ENCODE peak calls at places on chromosomes 1 and 21, in six cellular contexts. N, O, Y, Z, G and W are unnamed samples.

GRCh38 chr1:19458815-19459417 is 26.4 kb downstream of the CAPZB start:
- DNase-seq in N (no peak), O (no peak), Y (no peak), Z (no peak), G (no peak), W (no peak)

GRCh38 chr21:45581322-45581712 is 39.1 kb upstream of the SLC19A1 start:
- DNase-seq in N (no peak), O (no peak), Y (no peak), Z (no peak), G (no peak), W (no peak)

GRCh38 chr1:93623875-93624274 is 57.8 kb downstream of the BCAR3 start:
- DNase-seq in N (no peak), O (peak), Y (no peak), Z (no peak), G (no peak), W (no peak)

GRCh38 chr1:194297999-194298598 is 1111.7 kb upstream of the B3GALT2 start:
- DNase-seq in N (no peak), O (peak), Y (no peak), Z (no peak), G (no peak), W (no peak)

GRCh38 chr21:44421901-44422840 is 33.1 kb upstream of the LRRC3 start:
- DNase-seq in N (peak), O (no peak), Y (peak), Z (no peak), G (no peak), W (no peak)

GRCh38 chr1:192669174-192669573 is 33.2 kb downstream of the RGS13 start:
- DNase-seq in N (no peak), O (no peak), Y (no peak), Z (no peak), G (no peak), W (no peak)

GRCh38 chr1:85091647-85092295 is 43.5 kb upstream of the MCOLN3 start:
- DNase-seq in N (no peak), O (no peak), Y (no peak), Z (no peak), G (no peak), W (no peak)

GRCh38 chr1:226810681-226811080 is 59.7 kb upstream of the PSEN2 start:
- DNase-seq in N (no peak), O (no peak), Y (no peak), Z (no peak), G (no peak), W (no peak)

GRCh38 chr1:109467301-109467777 is 993 bp downstream of the SYPL2 start:
- DNase-seq in N (no peak), O (no peak), Y (no peak), Z (no peak), G (no peak), W (no peak)

GRCh38 chr1:154467768-154468102 is 34.3 kb upstream of the TDRD10 start:
- DNase-seq in N (no peak), O (no peak), Y (no peak), Z (no peak), G (no peak), W (no peak)

GRCh38 chr1:54965624-54966340 is 14.6 kb upstream of the TMEM61 start:
- DNase-seq in N (no peak), O (peak), Y (no peak), Z (no peak), G (no peak), W (peak)

GRCh38 chr21:37547615-37547975 is 181.0 kb downstream of the DYRK1A start:
- DNase-seq in N (no peak), O (no peak), Y (no peak), Z (no peak), G (no peak), W (no peak)

GRCh38 chr1:119816407-119816806 is 5.1 kb upstream of the REG4 start:
- DNase-seq in N (no peak), O (peak), Y (no peak), Z (peak), G (peak), W (no peak)

GRCh38 chr1:225868631-225869330 is 13.4 kb downstream of the TMEM63A start:
- DNase-seq in N (no peak), O (no peak), Y (no peak), Z (no peak), G (no peak), W (no peak)

GRCh38 chr1:25711555-25712298 is 88.3 kb upstream of the SELENON start:
- DNase-seq in N (no peak), O (peak), Y (peak), Z (no peak), G (no peak), W (no peak)

GRCh38 chr1:174626031-174627020 is 178.6 kb downstream of the GPR52 start:
- DNase-seq in N (no peak), O (peak), Y (no peak), Z (no peak), G (no peak), W (no peak)

GRCh38 chr1:89356658-89357400 is 7.0 kb upstream of the GBP6 start:
- DNase-seq in N (no peak), O (peak), Y (no peak), Z (peak), G (no peak), W (no peak)

GRCh38 chr1:197928849-197929336 is 11.7 kb downstream of the LHX9 start:
- DNase-seq in N (no peak), O (no peak), Y (no peak), Z (no peak), G (no peak), W (no peak)

GRCh38 chr1:246492611-246493245 is 14.4 kb downstream of the SMYD3 start:
- DNase-seq in N (peak), O (peak), Y (no peak), Z (peak), G (peak), W (no peak)

GRCh38 chr1:74388855-74389254 is 123.6 kb downstream of the LRRC53 start:
- DNase-seq in N (no peak), O (no peak), Y (no peak), Z (no peak), G (no peak), W (no peak)

GRCh38 chr1:62978056-62978455 is 194.1 kb downstream of the ATG4C start:
- DNase-seq in N (no peak), O (no peak), Y (no peak), Z (no peak), G (no peak), W (no peak)

GRCh38 chr1:31792116-31792515 is 23.7 kb downstream of the SPOCD1 start:
- DNase-seq in N (peak), O (no peak), Y (peak), Z (no peak), G (no peak), W (no peak)

GRCh38 chr1:23013657-23014056 is 2.0 kb downstream of the TEX46 start:
- DNase-seq in N (no peak), O (no peak), Y (no peak), Z (no peak), G (peak), W (no peak)

GRCh38 chr21:37742532-37742931 is 173.7 kb downstream of the KCNJ6 start:
- DNase-seq in N (no peak), O (peak), Y (no peak), Z (no peak), G (no peak), W (no peak)

GRCh38 chr1:220804202-220804586 is 17.5 kb downstream of the MTARC1 start:
- DNase-seq in N (no peak), O (peak), Y (no peak), Z (no peak), G (no peak), W (no peak)

GRCh38 chr1:201125805-201126204 is 1.2 kb downstream of the ASCL5 start:
- DNase-seq in N (no peak), O (no peak), Y (no peak), Z (no peak), G (no peak), W (no peak)

GRCh38 chr1:152188673-152189591 is 29.9 kb upstream of the RPTN start:
- DNase-seq in N (peak), O (peak), Y (peak), Z (no peak), G (peak), W (peak)

GRCh38 chr1:183416850-183417690 is 1.1 kb downstream of the NMNAT2 start:
- DNase-seq in N (peak), O (peak), Y (no peak), Z (peak), G (peak), W (no peak)

GRCh38 chr1:41905103-41905675 is 13.5 kb downstream of the HIVEP3 start:
- DNase-seq in N (no peak), O (no peak), Y (no peak), Z (no peak), G (no peak), W (no peak)

GRCh38 chr21:32597205-32597604 is 11.9 kb upstream of the TCP10L start:
- DNase-seq in N (no peak), O (peak), Y (no peak), Z (no peak), G (peak), W (no peak)

GRCh38 chr1:229087339-229087738 is 183.6 kb upstream of the RAB4A start:
- DNase-seq in N (no peak), O (no peak), Y (no peak), Z (no peak), G (no peak), W (no peak)

GRCh38 chr1:33547574-33547973 is 75.1 kb downstream of the ZSCAN20 start:
- DNase-seq in N (no peak), O (no peak), Y (no peak), Z (no peak), G (no peak), W (no peak)

GRCh38 chr1:169259816-169260215 is 107.8 kb downstream of the NME7 start:
- DNase-seq in N (no peak), O (no peak), Y (no peak), Z (no peak), G (no peak), W (no peak)
- H3K4me3 ChIP-seq in N (no peak), O (no peak), Y (no peak), Z (no peak), G (no peak), W (no peak)

GRCh38 chr1:78143152-78143551 is 97.4 kb downstream of the GIPC2 start:
- DNase-seq in N (no peak), O (no peak), Y (no peak), Z (no peak), G (no peak), W (peak)

GRCh38 chr1:78143673-78144072 is 97.9 kb downstream of the GIPC2 start:
- DNase-seq in N (no peak), O (no peak), Y (no peak), Z (no peak), G (no peak), W (no peak)

GRCh38 chr1:78141522-78142231 is 95.9 kb downstream of the GIPC2 start:
- DNase-seq in N (no peak), O (no peak), Y (no peak), Z (peak), G (no peak), W (no peak)

GRCh38 chr1:78145105-78145580 is 99.4 kb downstream of the GIPC2 start:
- DNase-seq in N (peak), O (peak), Y (no peak), Z (peak), G (peak), W (peak)

DNA sequence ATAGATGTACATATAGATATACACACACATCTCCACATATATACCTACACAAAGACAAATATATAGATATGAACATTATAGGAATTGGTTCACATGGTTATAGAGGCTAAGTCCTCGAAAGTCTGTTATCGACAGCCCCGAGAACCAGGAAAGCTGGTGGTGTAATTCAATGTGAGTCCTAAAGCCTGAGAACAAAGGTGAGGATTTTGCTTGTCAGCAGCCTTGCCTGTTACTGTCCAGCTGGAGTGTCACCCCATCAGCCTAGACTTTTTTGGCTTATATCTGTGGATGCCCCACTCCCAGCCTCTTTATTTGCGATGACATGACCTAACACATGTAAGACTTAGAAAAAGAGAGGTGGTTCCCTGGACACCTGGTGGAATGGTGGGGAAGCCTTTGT is 97.0 kb downstream of the GIPC2 start:
- DNase-seq in N (no peak), O (no peak), Y (no peak), Z (no peak), G (no peak), W (no peak)
- H3K4me3 ChIP-seq in N (no peak), O (no peak), Y (peak), Z (no peak), G (no peak), W (peak)

GRCh38 chr1:157235307-157235706 is 97.1 kb upstream of the ETV3 start:
- DNase-seq in N (no peak), O (no peak), Y (no peak), Z (no peak), G (no peak), W (no peak)

GRCh38 chr1:157230500-157230899 is 92.3 kb upstream of the ETV3 start:
- DNase-seq in N (no peak), O (no peak), Y (no peak), Z (no peak), G (no peak), W (no peak)

GRCh38 chr1:157234705-157235273 is 96.6 kb upstream of the ETV3 start:
- DNase-seq in N (no peak), O (no peak), Y (no peak), Z (no peak), G (no peak), W (no peak)

GRCh38 chr1:157231844-157232550 is 93.8 kb upstream of the ETV3 start:
- DNase-seq in N (no peak), O (no peak), Y (no peak), Z (no peak), G (no peak), W (no peak)

DNA sequence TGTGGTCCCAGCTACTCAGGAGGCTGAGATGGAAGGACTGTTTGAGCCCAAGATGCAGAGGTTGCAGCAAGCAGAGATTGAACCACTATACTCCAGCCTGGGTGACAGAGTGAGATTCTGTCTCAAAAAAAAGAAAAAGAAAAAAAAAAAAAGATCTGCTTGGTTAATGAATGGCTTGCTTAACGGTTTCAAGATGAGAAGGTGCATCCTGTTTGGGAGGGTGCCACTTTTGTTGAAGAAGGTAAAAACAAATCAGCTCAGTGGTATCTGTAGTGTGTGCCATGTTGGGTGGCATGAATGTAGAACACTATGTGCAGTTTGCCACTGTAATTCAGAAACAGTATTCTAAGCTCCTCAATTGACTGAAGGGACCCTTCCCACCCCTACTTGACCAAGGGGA is 94.9 kb upstream of the ETV3 start:
- DNase-seq in N (no peak), O (no peak), Y (no peak), Z (no peak), G (no peak), W (no peak)
- H3K4me3 ChIP-seq in N (no peak), O (no peak), Y (no peak), Z (no peak), G (no peak), W (no peak)

GRCh38 chr21:35853321-35853922 is 206.9 kb downstream of the SETD4 start:
- DNase-seq in N (no peak), O (peak), Y (no peak), Z (no peak), G (no peak), W (no peak)

GRCh38 chr21:35849131-35849530 is 211.2 kb downstream of the SETD4 start:
- DNase-seq in N (no peak), O (peak), Y (no peak), Z (no peak), G (no peak), W (no peak)

GRCh38 chr21:35850029-35850428 is 210.3 kb downstream of the SETD4 start:
- DNase-seq in N (no peak), O (peak), Y (no peak), Z (no peak), G (no peak), W (no peak)

GRCh38 chr21:35852820-35853219 is 207.5 kb downstream of the SETD4 start:
- DNase-seq in N (no peak), O (no peak), Y (no peak), Z (no peak), G (no peak), W (no peak)

DNA sequence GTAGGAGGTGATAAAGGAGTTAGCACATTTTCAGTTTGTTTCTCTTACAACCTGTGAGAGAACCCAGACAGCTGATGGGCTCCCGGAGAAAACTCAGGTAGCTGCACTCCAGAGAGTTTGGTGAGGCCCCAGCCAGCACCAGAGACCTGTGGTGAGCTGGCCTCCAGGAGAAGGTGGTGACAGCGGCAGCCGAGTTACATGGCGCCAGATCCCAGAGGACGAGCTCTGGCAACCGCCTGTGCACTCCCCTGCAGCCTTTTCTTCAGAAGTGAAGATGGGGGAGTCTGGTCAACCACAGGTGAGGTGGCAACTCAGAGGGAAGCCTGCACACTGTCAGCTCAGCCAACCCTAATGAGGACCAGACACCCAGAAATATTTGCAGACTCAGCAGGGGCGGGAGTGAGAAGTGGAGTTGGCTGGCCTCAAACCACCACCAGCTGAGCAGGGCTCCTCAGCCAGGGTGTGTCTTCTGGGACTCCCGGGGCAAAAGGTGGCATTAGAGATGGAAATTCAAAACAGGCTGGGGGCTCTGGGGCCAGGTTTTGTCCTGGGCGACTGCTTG is 209.7 kb downstream of the SETD4 start:
- DNase-seq in N (peak), O (no peak), Y (no peak), Z (no peak), G (no peak), W (no peak)
- H3K4me3 ChIP-seq in N (no peak), O (no peak), Y (no peak), Z (no peak), G (no peak), W (no peak)

DNA sequence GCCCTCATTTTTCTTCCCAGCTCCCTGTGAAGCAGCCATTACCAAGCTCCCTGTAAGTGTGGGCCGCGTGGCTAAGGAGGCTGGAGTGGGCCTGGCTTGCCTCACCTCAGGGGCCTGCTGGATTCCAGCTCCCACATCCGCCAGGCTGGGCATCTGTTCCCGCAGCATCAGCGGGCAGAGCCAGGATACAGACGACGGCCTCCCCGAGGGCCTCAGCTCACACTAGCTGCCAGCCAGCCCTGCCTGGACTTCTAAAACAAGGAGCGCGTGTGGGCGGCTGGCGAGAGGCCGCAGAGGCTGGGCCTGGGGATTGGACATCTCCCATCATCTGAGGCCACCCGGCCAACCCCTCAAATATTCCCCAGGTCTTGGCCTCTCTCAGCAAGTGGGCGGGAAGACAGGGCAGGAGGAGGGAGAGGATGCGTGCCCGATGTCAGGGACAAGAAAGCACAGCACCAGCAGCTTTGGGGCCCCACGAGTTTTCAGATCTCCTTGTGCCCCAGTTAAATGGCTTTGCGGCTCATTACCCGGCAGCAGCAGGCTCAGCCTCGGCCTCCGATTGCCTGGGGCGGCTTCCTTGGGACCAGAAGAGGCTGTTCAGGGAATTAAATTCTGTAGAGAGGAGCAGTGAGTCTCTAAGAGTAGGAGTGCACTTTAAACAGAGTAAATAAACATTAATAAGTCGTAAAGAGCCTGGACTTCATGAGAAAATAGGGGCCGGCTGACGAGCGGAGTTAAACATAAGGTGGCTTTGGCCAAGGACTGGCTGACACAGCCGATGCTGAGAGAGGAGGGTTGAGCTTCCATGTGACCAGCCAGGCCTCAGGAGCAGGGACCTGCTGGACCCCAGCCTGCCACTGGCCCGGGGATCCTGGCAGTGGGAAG is 208.9 kb upstream of the C1orf174 start:
- DNase-seq in N (no peak), O (no peak), Y (peak), Z (peak), G (no peak), W (no peak)
- H3K4me3 ChIP-seq in N (no peak), O (no peak), Y (no peak), Z (no peak), G (no peak), W (no peak)

DNA sequence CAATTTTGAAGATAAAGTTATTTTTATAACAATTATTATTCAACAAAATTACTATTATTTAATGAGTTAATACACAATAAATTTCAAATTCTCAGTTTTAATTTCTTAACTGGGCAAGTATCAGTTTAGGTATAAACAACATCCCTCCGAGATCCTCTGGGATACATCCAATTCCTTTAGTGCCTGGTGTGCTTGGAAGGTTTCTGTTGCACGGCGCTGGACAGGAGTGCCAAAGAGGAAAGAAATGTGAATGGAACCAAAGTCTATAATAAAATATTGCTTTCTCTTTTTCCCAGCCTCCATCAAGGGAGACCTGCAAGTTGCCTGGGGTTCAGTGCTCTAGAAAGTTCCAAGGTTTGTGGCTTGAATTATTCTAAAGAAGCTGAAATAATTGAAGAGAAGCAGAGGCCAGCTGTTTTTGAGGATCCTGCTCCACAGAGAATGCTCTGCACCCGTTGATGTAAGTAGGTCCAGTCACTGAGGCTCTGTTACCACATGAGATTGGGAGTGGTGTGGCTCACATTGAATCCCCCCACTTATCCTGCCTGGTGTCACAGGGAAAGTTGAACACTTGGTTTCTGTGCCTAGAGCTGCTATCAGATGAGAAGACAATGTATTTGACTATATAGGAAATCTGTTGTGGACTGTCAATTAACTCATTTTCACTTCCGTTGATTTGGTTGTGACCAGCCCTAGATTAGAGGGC is 22.8 kb downstream of the DDR2 start:
- DNase-seq in N (no peak), O (no peak), Y (no peak), Z (no peak), G (no peak), W (no peak)
- H3K4me3 ChIP-seq in N (no peak), O (no peak), Y (no peak), Z (no peak), G (no peak), W (no peak)

GRCh38 chr1:1775364-1776226 is 2.7 kb downstream of the NADK start:
- DNase-seq in N (no peak), O (no peak), Y (peak), Z (no peak), G (no peak), W (no peak)
- H3K4me3 ChIP-seq in N (no peak), O (no peak), Y (no peak), Z (no peak), G (no peak), W (peak)